ENCODE peak calls at places on chromosomes 3 and 15, in five cellular contexts. One of them, this sample, is unnamed.

GRCh38 chr15:70625438-70625837 is 137.9 kb downstream of the UACA start:
- DNase-seq in astrocyte of the spinal cord: no peak
- DNase-seq in A549: no peak
- DNase-seq in lung: no peak
- DNase-seq in suprapubic skin: no peak
- DNase-seq in this sample: no peak

GRCh38 chr3:184733181-184733580 is 21.3 kb upstream of the MAGEF1 start:
- DNase-seq in A549: no peak
- DNase-seq in suprapubic skin: peak
- DNase-seq in astrocyte of the spinal cord: no peak
- DNase-seq in lung: no peak
- DNase-seq in this sample: no peak

GRCh38 chr3:38004415-38005075 is 14.0 kb downstream of the VILL start:
- DNase-seq in lung: peak
- DNase-seq in A549: peak
- DNase-seq in astrocyte of the spinal cord: peak
- DNase-seq in suprapubic skin: no peak
- DNase-seq in this sample: peak

GRCh38 chr3:172520332-172520831 is 2.8 kb downstream of the TNFSF10 start:
- DNase-seq in lung: no peak
- DNase-seq in A549: no peak
- DNase-seq in astrocyte of the spinal cord: peak
- DNase-seq in suprapubic skin: no peak
- DNase-seq in this sample: no peak

GRCh38 chr3:133408961-133409360 is 9.1 kb downstream of the BFSP2 start:
- DNase-seq in suprapubic skin: no peak
- DNase-seq in A549: no peak
- DNase-seq in lung: no peak
- DNase-seq in astrocyte of the spinal cord: peak
- DNase-seq in this sample: no peak

GRCh38 chr3:36792342-36792741 is 28.0 kb upstream of the DCLK3 start:
- DNase-seq in astrocyte of the spinal cord: peak
- DNase-seq in A549: peak
- DNase-seq in suprapubic skin: no peak
- DNase-seq in lung: no peak
- DNase-seq in this sample: no peak

GRCh38 chr15:45648521-45649200 is 13.8 kb downstream of the SQOR start:
- DNase-seq in suprapubic skin: no peak
- DNase-seq in A549: peak
- DNase-seq in astrocyte of the spinal cord: peak
- DNase-seq in lung: no peak
- DNase-seq in this sample: no peak

GRCh38 chr3:50657407-50657806 is 17.3 kb upstream of the DOCK3 start:
- DNase-seq in astrocyte of the spinal cord: no peak
- DNase-seq in A549: no peak
- DNase-seq in suprapubic skin: peak
- DNase-seq in lung: no peak
- DNase-seq in this sample: no peak

GRCh38 chr15:62940755-62941361 is 101.7 kb upstream of the TPM1 start:
- DNase-seq in lung: peak
- DNase-seq in astrocyte of the spinal cord: peak
- DNase-seq in suprapubic skin: no peak
- DNase-seq in A549: peak
- DNase-seq in this sample: no peak

GRCh38 chr3:13479332-13479581 is 849 bp upstream of the HDAC11 start:
- DNase-seq in A549: no peak
- DNase-seq in lung: no peak
- DNase-seq in suprapubic skin: no peak
- DNase-seq in astrocyte of the spinal cord: peak
- DNase-seq in this sample: no peak

GRCh38 chr3:48851407-48851806 is 3.7 kb upstream of the PRKAR2A start:
- DNase-seq in A549: peak
- DNase-seq in lung: no peak
- DNase-seq in astrocyte of the spinal cord: peak
- DNase-seq in suprapubic skin: no peak
- DNase-seq in this sample: no peak

GRCh38 chr15:79978694-79979519 is 7.9 kb upstream of the BCL2A1 start:
- DNase-seq in lung: no peak
- DNase-seq in astrocyte of the spinal cord: peak
- DNase-seq in A549: no peak
- DNase-seq in suprapubic skin: no peak
- DNase-seq in this sample: no peak

GRCh38 chr15:55255714-55256113 is 33.9 kb downstream of the RAB27A start:
- DNase-seq in suprapubic skin: no peak
- DNase-seq in lung: no peak
- DNase-seq in astrocyte of the spinal cord: no peak
- DNase-seq in A549: no peak
- DNase-seq in this sample: no peak

GRCh38 chr3:65617787-65618186 is 420.9 kb downstream of the MAGI1 start:
- DNase-seq in lung: no peak
- DNase-seq in astrocyte of the spinal cord: no peak
- DNase-seq in suprapubic skin: no peak
- DNase-seq in A549: no peak
- DNase-seq in this sample: no peak

GRCh38 chr3:141476033-141476432 is 10.8 kb upstream of the RASA2 start:
- DNase-seq in A549: no peak
- DNase-seq in astrocyte of the spinal cord: peak
- DNase-seq in lung: no peak
- DNase-seq in suprapubic skin: no peak
- DNase-seq in this sample: no peak

GRCh38 chr3:10391391-10391790 is 70.5 kb upstream of the SEC13 start:
- DNase-seq in suprapubic skin: no peak
- DNase-seq in A549: no peak
- DNase-seq in lung: no peak
- DNase-seq in astrocyte of the spinal cord: no peak
- DNase-seq in this sample: peak

GRCh38 chr15:70586241-70586640 is 177.1 kb downstream of the UACA start:
- DNase-seq in lung: no peak
- DNase-seq in suprapubic skin: peak
- DNase-seq in A549: no peak
- DNase-seq in astrocyte of the spinal cord: no peak
- DNase-seq in this sample: no peak

DNA sequence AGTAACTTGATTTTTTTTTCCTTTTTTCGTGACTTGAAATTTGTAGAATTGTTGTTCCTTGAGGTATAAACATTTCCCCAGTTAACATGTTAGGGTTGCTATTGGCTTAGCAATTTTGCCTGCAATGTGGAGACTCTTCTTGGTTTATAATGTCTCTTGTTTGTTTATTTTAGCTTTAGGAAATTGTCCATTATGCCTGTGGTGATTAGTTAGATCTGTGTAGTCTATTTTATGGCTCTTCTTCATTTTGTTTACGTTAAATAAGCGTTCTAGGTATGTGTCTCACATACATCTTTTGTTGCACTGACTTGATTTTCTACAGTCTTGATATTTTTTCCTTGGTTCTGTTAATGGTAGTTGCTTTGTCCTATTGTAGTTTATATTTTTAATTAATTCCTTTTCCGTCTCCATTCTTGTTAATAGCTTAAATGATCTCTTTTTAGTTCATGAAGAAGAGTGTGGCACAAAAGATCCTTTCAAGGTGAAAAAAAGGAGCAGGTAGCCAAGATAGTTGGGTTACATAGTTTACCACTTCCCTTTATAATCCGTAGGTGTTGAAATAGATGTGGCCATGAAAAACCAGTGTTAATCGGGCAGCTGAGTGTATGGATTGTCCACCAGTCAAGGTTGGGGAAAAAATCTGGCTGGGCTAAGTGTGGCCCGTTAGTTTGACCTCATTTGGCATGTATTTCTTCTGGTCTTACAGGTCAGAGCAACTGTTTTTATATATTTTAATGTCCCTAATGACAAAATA is 12.1 kb downstream of the IQGAP1 start:
- DNase-seq in suprapubic skin: no peak
- DNase-seq in lung: no peak
- DNase-seq in A549: no peak
- DNase-seq in astrocyte of the spinal cord: no peak
- DNase-seq in this sample: no peak
- H3K4me3 ChIP-seq in suprapubic skin: peak
- H3K4me3 ChIP-seq in lung: no peak
- H3K4me3 ChIP-seq in A549: peak
- H3K4me3 ChIP-seq in astrocyte of the spinal cord: no peak
- H3K4me3 ChIP-seq in this sample: no peak

GRCh38 chr3:100266531-100266930 is 5.7 kb downstream of the TBC1D23 start:
- DNase-seq in lung: no peak
- DNase-seq in astrocyte of the spinal cord: no peak
- DNase-seq in suprapubic skin: no peak
- DNase-seq in A549: no peak
- DNase-seq in this sample: no peak
- H3K4me3 ChIP-seq in lung: no peak
- H3K4me3 ChIP-seq in astrocyte of the spinal cord: no peak
- H3K4me3 ChIP-seq in suprapubic skin: no peak
- H3K4me3 ChIP-seq in A549: no peak
- H3K4me3 ChIP-seq in this sample: no peak

GRCh38 chr15:52427804-52428203 is 100.9 kb downstream of the MYO5A start:
- DNase-seq in suprapubic skin: no peak
- DNase-seq in astrocyte of the spinal cord: peak
- DNase-seq in A549: no peak
- DNase-seq in lung: no peak
- DNase-seq in this sample: no peak
- H3K4me3 ChIP-seq in suprapubic skin: no peak
- H3K4me3 ChIP-seq in astrocyte of the spinal cord: no peak
- H3K4me3 ChIP-seq in A549: no peak
- H3K4me3 ChIP-seq in lung: no peak
- H3K4me3 ChIP-seq in this sample: no peak

GRCh38 chr3:67898916-67899315 is 244.5 kb upstream of the SUCLG2 start:
- DNase-seq in A549: no peak
- DNase-seq in lung: no peak
- DNase-seq in astrocyte of the spinal cord: no peak
- DNase-seq in suprapubic skin: no peak
- DNase-seq in this sample: no peak
- H3K4me3 ChIP-seq in A549: no peak
- H3K4me3 ChIP-seq in lung: no peak
- H3K4me3 ChIP-seq in astrocyte of the spinal cord: no peak
- H3K4me3 ChIP-seq in suprapubic skin: no peak
- H3K4me3 ChIP-seq in this sample: no peak

DNA sequence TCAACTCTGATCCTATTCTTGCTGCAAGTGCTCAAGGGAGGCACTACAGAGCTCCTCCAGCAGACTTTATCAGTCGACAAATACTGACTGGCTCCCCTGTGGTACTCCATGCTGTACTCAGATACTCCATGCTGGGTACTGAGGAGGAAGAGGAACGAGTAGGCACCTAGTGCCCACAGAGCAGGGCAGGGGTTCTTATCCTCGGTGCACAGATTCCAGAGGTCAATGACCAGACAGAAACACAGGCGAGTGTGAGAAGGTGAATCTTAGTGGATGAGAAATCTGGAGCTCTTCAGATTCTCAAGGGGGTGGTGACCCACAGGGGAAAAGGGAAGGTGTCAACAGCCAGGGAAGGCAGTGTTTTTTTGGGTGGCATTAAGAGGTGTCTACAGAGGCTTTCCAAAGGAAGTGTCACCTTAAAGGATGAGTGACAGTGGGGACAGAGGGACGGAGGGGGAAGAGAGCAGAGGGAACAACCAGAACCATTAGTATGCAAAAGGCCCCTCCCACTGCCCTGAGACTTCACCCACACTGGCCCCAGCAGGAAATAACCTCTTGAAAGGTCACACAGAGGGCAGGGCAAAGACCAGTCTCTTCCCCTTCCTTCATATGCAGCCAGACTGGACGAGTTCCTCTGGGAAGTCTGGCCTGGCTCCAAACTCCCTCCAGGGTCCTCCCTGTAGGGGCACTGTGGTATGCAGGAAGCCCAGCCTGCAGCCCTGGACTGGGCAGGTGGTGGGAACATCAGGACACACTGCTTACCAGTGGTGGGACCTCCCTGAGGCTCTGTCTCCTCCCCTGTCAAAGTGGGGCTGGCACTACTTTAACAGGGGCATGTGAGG is 27.5 kb downstream of the CCDC12 start:
- DNase-seq in suprapubic skin: no peak
- DNase-seq in A549: peak
- DNase-seq in lung: peak
- DNase-seq in astrocyte of the spinal cord: no peak
- DNase-seq in this sample: no peak
- H3K4me3 ChIP-seq in suprapubic skin: no peak
- H3K4me3 ChIP-seq in A549: no peak
- H3K4me3 ChIP-seq in lung: no peak
- H3K4me3 ChIP-seq in astrocyte of the spinal cord: no peak
- H3K4me3 ChIP-seq in this sample: no peak

GRCh38 chr3:63936929-63937328 is 24.7 kb upstream of the SCAANT1 start:
- DNase-seq in suprapubic skin: no peak
- DNase-seq in astrocyte of the spinal cord: no peak
- DNase-seq in A549: no peak
- DNase-seq in lung: no peak
- DNase-seq in this sample: no peak
- H3K4me3 ChIP-seq in suprapubic skin: no peak
- H3K4me3 ChIP-seq in astrocyte of the spinal cord: no peak
- H3K4me3 ChIP-seq in A549: no peak
- H3K4me3 ChIP-seq in lung: no peak
- H3K4me3 ChIP-seq in this sample: no peak

DNA sequence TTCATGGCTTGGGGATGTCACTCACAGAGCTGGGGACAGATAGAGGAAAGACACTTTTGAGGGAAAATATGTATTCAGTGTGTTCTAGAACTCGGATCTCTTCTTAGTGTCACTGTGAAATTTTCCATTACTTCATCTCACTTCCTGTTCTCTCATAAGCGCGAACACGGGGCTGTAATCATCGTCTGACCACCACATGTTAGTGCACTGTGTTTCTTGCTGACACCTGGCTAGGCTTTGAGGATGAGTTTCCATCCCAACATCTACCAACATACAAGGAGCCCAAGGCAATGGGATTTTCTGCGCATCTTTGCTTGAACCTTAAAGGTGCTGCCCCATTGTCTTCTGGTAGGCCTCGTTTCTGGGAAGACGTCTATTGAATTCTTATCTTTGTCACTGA is 84.0 kb downstream of the LIPC start:
- DNase-seq in A549: no peak
- DNase-seq in suprapubic skin: no peak
- DNase-seq in astrocyte of the spinal cord: no peak
- DNase-seq in lung: no peak
- DNase-seq in this sample: no peak
- H3K4me3 ChIP-seq in A549: no peak
- H3K4me3 ChIP-seq in suprapubic skin: no peak
- H3K4me3 ChIP-seq in astrocyte of the spinal cord: no peak
- H3K4me3 ChIP-seq in lung: no peak
- H3K4me3 ChIP-seq in this sample: no peak

GRCh38 chr3:14810795-14811661 is 7.7 kb upstream of the FGD5 start:
- DNase-seq in lung: no peak
- DNase-seq in A549: no peak
- DNase-seq in suprapubic skin: no peak
- DNase-seq in astrocyte of the spinal cord: no peak
- DNase-seq in this sample: no peak
- H3K4me3 ChIP-seq in lung: peak
- H3K4me3 ChIP-seq in A549: peak
- H3K4me3 ChIP-seq in suprapubic skin: peak
- H3K4me3 ChIP-seq in astrocyte of the spinal cord: no peak
- H3K4me3 ChIP-seq in this sample: no peak

This sample was measured in CD8-positive, alpha-beta T cell.